ENCODE peak calls at places on chromosomes 5 and 9, in six cellular contexts. One of them, this sample, is unnamed.
A peak's percentile ranks its signal among the peaks of the same experiment; 100 is the strongest.

GRCh38 chr5:169272731-169273401 is 28.1 kb downstream of the SLIT3 start:
- DNase-seq in K562: no peak
- DNase-seq in H1: no peak
- DNase-seq in GM12891: no peak
- DNase-seq in HepG2: no peak
- DNase-seq in SK-N-SH: no peak
- DNase-seq in this sample: no peak

GRCh38 chr5:180127682-180128670 is 56.4 kb upstream of the RNF130 start:
- DNase-seq in HepG2: no peak
- DNase-seq in K562: no peak
- DNase-seq in H1: no peak
- DNase-seq in GM12891: no peak
- DNase-seq in SK-N-SH: peak; percentile 34
- DNase-seq in this sample: no peak

GRCh38 chr5:669111-669841 is 23.9 kb downstream of the TPPP start:
- DNase-seq in HepG2: peak; percentile 20
- DNase-seq in SK-N-SH: peak; percentile 71
- DNase-seq in H1: no peak
- DNase-seq in GM12891: peak; percentile 69
- DNase-seq in K562: peak; percentile 63
- DNase-seq in this sample: no peak

GRCh38 chr5:2017540-2018389 is 135.0 kb upstream of the IRX4 start:
- DNase-seq in SK-N-SH: peak; percentile 42
- DNase-seq in K562: peak; percentile 59
- DNase-seq in H1: peak; percentile 21
- DNase-seq in GM12891: peak; percentile 46
- DNase-seq in HepG2: peak; percentile 8
- DNase-seq in this sample: no peak

GRCh38 chr5:62418462-62419076 is 6.0 kb downstream of the IPO11 start:
- DNase-seq in K562: peak; percentile 40
- DNase-seq in H1: no peak
- DNase-seq in HepG2: no peak
- DNase-seq in SK-N-SH: no peak
- DNase-seq in GM12891: no peak
- DNase-seq in this sample: no peak

GRCh38 chr9:123225374-123225813 is 43.0 kb downstream of the STRBP start:
- DNase-seq in HepG2: peak; percentile 29
- DNase-seq in H1: peak; percentile 50
- DNase-seq in K562: peak; percentile 41
- DNase-seq in SK-N-SH: peak; percentile 20
- DNase-seq in GM12891: peak; percentile 19
- DNase-seq in this sample: peak; percentile 39

GRCh38 chr9:134633362-134634142 is 8.1 kb upstream of the COL5A1 start:
- DNase-seq in HepG2: no peak
- DNase-seq in GM12891: no peak
- DNase-seq in SK-N-SH: no peak
- DNase-seq in K562: no peak
- DNase-seq in H1: no peak
- DNase-seq in this sample: no peak

GRCh38 chr5:102856374-102856748 is 101.3 kb downstream of the PAM start:
- DNase-seq in H1: no peak
- DNase-seq in HepG2: no peak
- DNase-seq in SK-N-SH: no peak
- DNase-seq in K562: no peak
- DNase-seq in GM12891: no peak
- DNase-seq in this sample: no peak

DNA sequence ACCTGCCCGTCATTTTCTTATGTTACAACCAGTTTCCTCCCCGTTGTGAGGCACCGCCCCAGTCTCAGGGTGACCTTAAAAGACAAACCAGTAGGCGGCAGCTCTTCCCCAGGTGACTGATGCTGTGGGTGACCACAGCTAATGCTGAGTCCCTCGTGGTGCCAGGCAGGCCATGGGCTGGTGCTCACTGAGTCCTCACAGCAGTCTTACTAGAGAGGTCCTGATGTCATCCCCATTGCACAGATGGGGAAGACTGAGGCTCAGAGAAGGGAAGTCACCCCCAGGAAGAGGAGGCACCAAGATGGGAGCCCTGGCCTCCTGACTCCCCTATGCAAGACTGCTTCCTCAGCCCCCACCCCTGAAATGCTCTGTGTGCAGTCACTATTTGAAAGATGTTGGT is 978 bp downstream of the CFAP157 start:
- DNase-seq in SK-N-SH: no peak
- DNase-seq in K562: peak; percentile 38
- DNase-seq in H1: no peak
- DNase-seq in HepG2: peak; percentile 12
- DNase-seq in GM12891: peak; percentile 62
- DNase-seq in this sample: no peak
- TF ChIP-seq TAF1 in SK-N-SH: no peak
- TF ChIP-seq TAF1 in K562: no peak
- TF ChIP-seq TAF1 in H1: no peak
- TF ChIP-seq TAF1 in HepG2: no peak
- TF ChIP-seq TAF1 in GM12891: no peak
- TF ChIP-seq TAF1 in this sample: no peak

GRCh38 chr5:144566747-144567415 is 396.2 kb downstream of the KCTD16 start:
- DNase-seq in GM12891: no peak
- DNase-seq in K562: no peak
- DNase-seq in HepG2: no peak
- DNase-seq in SK-N-SH: no peak
- DNase-seq in H1: no peak
- DNase-seq in this sample: no peak
- TF ChIP-seq TAF1 in GM12891: no peak
- TF ChIP-seq TAF1 in K562: no peak
- TF ChIP-seq TAF1 in HepG2: no peak
- TF ChIP-seq TAF1 in SK-N-SH: no peak
- TF ChIP-seq TAF1 in H1: no peak
- TF ChIP-seq TAF1 in this sample: no peak

DNA sequence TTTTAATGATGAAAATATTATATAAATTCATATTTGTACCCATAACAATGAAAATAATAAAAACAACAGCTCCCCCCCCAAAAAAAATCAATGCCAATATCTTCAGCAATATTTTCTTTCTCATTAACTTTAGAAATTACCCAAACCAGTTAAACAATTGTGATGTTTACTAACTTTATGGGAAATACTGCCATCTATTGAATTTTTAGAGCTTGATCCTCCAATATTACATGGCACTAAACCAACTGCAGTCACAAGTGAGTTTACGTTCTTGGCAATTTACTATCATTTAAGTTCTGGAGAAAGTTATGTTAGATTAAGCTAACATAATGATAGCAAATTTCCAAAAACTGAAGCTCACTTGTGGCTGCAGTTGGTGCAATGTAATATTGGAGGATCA is 379.6 kb downstream of the CDH18 start:
- DNase-seq in HepG2: no peak
- DNase-seq in K562: no peak
- DNase-seq in SK-N-SH: peak; percentile 1
- DNase-seq in GM12891: no peak
- DNase-seq in H1: no peak
- DNase-seq in this sample: no peak
- TF ChIP-seq TAF1 in HepG2: no peak
- TF ChIP-seq TAF1 in K562: no peak
- TF ChIP-seq TAF1 in SK-N-SH: no peak
- TF ChIP-seq TAF1 in GM12891: no peak
- TF ChIP-seq TAF1 in H1: no peak
- TF ChIP-seq TAF1 in this sample: no peak

GRCh38 chr9:131618071-131618479 is 72.8 kb downstream of the PRRT1B start:
- DNase-seq in SK-N-SH: peak; percentile 77
- DNase-seq in GM12891: no peak
- DNase-seq in HepG2: peak; percentile 78
- DNase-seq in K562: peak; percentile 51
- DNase-seq in H1: no peak
- DNase-seq in this sample: no peak
- TF ChIP-seq TAF1 in SK-N-SH: no peak
- TF ChIP-seq TAF1 in GM12891: no peak
- TF ChIP-seq TAF1 in HepG2: no peak
- TF ChIP-seq TAF1 in K562: no peak
- TF ChIP-seq TAF1 in H1: no peak
- TF ChIP-seq TAF1 in this sample: no peak

DNA sequence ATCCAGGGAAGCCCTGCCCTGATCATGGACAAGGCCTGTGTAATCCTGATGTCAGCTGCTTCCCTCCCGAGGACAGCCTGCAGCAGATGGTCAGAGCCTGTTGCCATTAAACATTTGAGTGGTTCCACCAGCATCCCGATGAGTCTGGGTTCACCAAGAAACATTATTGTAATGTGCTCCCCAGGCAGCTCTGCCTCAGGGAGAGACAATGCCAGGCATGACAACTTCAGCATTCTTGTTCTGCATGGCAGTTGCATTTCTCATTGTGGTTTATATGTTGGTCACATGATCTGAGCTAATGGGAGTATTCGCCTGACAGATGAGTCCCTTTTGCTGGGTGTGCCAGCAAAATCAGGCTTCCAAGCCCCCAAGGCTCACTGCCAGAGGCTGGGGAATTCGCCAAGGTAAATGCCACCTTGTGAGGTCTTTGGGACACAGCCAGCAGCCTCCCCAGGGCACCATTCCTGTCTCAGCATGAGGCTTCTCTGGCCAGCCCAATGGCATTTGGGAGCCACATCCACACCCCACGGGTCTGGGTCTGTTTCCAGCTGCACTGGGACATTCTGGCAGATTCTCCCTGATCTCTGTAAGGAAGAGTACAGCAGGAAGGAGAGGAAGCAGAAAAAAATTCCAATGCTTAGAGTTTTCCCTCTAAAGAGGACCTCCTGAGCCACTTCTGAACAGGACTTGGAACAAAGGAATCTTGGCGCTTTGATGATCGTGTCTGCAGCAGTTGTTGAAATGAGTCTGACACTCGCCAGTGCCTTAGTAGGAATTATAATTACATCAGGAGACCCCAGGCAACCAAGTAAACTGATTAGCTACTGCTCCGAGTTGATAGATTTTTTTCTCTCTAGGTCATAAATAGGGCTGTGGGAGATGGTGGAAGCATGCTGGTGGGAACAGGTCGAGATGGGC is 18.6 kb downstream of the KCNIP1 start:
- DNase-seq in SK-N-SH: no peak
- DNase-seq in HepG2: no peak
- DNase-seq in K562: no peak
- DNase-seq in GM12891: no peak
- DNase-seq in H1: no peak
- DNase-seq in this sample: no peak
- TF ChIP-seq TAF1 in SK-N-SH: no peak
- TF ChIP-seq TAF1 in HepG2: no peak
- TF ChIP-seq TAF1 in K562: no peak
- TF ChIP-seq TAF1 in GM12891: no peak
- TF ChIP-seq TAF1 in H1: no peak
- TF ChIP-seq TAF1 in this sample: no peak

This sample was measured in GM12892.